ENCODE peak calls at places on chromosomes 1 and 21, in nine cellular contexts. H is fibroblast of lung; D is brain microvascular endothelial cell; Q is testis; O is lower lobe of right lung; B is uterus; U is tibial artery; Z is colonic mucosa; G is CD8-positive, alpha-beta T cell. X is an unnamed sample. For H3K27me3, the result is how much of the 10 kb centered on the place peaks cover.

GRCh38 chr1:87243573-87243972 is 85.1 kb upstream of the LMO4 start:
- DNase-seq in H (peak), D (peak), Q (no peak), O (no peak), B (no peak), U (no peak), Z (no peak), G (no peak), X (no peak)

GRCh38 chr1:204563324-204563723 is 47.1 kb downstream of the MDM4 start:
- DNase-seq in H (no peak), D (no peak), Q (no peak), O (no peak), B (no peak), U (no peak), Z (no peak), G (no peak), X (no peak)

GRCh38 chr1:227567256-227567655 is 3.9 kb downstream of the ZNF678 start:
- DNase-seq in H (no peak), D (no peak), Q (no peak), O (no peak), B (no peak), U (no peak), Z (no peak), G (no peak), X (no peak)

GRCh38 chr1:41380979-41381690 is 19.9 kb downstream of the FOXO6 start:
- DNase-seq in H (no peak), D (no peak), Q (peak), O (no peak), B (peak), U (peak), Z (peak), G (peak), X (no peak)

GRCh38 chr1:52026278-52026677 is 7.3 kb downstream of the KTI12 start:
- DNase-seq in H (no peak), D (no peak), Q (no peak), O (no peak), B (no peak), U (no peak), Z (no peak), G (no peak), X (no peak)

GRCh38 chr21:45887788-45888187 is 93.8 kb upstream of the COL6A1 start:
- DNase-seq in H (no peak), D (no peak), Q (no peak), O (no peak), B (no peak), U (no peak), Z (no peak), G (no peak), X (peak)

GRCh38 chr1:45009956-45010854 is 919 bp downstream of the HECTD3 start:
- DNase-seq in H (no peak), D (no peak), Q (no peak), O (peak), B (no peak), U (no peak), Z (peak), G (peak), X (no peak)

GRCh38 chr1:200150721-200151120 is 123.2 kb downstream of the NR5A2 start:
- DNase-seq in H (peak), D (peak), Q (no peak), O (peak), B (no peak), U (no peak), Z (no peak), G (no peak), X (no peak)

GRCh38 chr1:204647114-204647804 is 38.3 kb downstream of the LRRN2 start:
- DNase-seq in H (peak), D (peak), Q (peak), O (no peak), B (no peak), U (no peak), Z (peak), G (no peak), X (no peak)

GRCh38 chr1:39346876-39347275 is 142.4 kb downstream of the MACF1 start:
- DNase-seq in H (no peak), D (no peak), Q (no peak), O (no peak), B (no peak), U (no peak), Z (no peak), G (no peak), X (no peak)
- H3K27me3 ChIP-seq in H (under half), D (under half), Q (under half), O (under half), B (under half), U (under half), Z (under half), G (under half), X (under half)

GRCh38 chr1:6207075-6207885 is 1.4 kb downstream of the RNF207 start:
- DNase-seq in H (no peak), D (no peak), Q (no peak), O (peak), B (no peak), U (no peak), Z (no peak), G (no peak), X (no peak)

GRCh38 chr1:6208723-6209660 is 3.1 kb downstream of the RNF207 start:
- DNase-seq in H (peak), D (no peak), Q (peak), O (peak), B (no peak), U (no peak), Z (peak), G (no peak), X (no peak)

GRCh38 chr1:6205849-6206845 is at the start of gene RNF207:
- DNase-seq in H (peak), D (peak), Q (peak), O (peak), B (peak), U (no peak), Z (peak), G (peak), X (peak)

GRCh38 chr1:6209661-6210605 is 4.0 kb downstream of the RNF207 start:
- DNase-seq in H (no peak), D (no peak), Q (no peak), O (no peak), B (no peak), U (no peak), Z (peak), G (no peak), X (no peak)

GRCh38 chr1:6207921-6208320 is 2.0 kb downstream of the RNF207 start:
- DNase-seq in H (no peak), D (no peak), Q (no peak), O (no peak), B (no peak), U (no peak), Z (no peak), G (no peak), X (no peak)
- H3K4me3 ChIP-seq in H (no peak), D (no peak), Q (no peak), O (no peak), B (no peak), U (no peak), Z (no peak), G (no peak), X (no peak)

GRCh38 chr1:27522860-27523665 is 33.1 kb upstream of the WASF2 start:
- DNase-seq in H (peak), D (no peak), Q (peak), O (no peak), B (peak), U (peak), Z (no peak), G (peak), X (no peak)
- H3K27ac ChIP-seq in H (no peak), D (no peak), Q (peak), O (peak), B (peak), U (peak), Z (no peak), G (peak), X (peak)

DNA sequence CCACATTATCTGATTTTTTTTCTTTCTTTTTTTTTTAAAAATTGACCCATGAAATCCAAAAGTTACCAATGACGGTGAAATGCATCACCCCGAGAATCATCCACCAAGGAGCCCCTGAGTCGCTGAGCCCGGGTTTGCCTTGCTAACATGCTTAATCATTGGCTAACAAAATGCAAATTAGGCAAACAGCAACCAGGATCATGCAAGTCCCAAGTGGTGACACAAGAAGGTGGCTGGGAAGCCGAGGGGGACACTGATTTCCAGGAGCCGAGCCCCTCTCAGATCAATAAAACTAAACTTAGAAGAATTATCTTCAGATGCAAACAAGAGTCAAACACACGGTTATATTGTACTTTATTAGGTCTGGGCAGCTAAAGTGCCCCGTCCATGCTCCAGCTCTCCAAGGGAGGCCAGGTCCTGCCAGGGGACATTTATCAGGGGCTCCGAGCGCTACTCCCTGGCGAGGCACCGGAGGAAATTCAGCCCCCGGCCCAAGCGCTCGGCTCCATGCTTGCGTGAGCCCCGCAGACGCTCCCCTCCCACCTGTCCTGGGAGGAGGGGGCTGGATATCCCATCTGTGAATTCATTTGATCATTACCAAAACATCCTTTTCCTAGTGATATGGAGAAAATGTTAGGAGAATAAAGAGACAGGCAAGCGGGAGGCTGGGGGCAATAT is 154.1 kb downstream of the NPHP4 start:
- DNase-seq in H (no peak), D (no peak), Q (no peak), O (no peak), B (no peak), U (no peak), Z (no peak), G (no peak), X (no peak)
- H3K27me3 ChIP-seq in H (under half), D (under half), Q (under half), O (under half), B (under half), U (under half), Z (under half), G (under half), X (under half)

GRCh38 chr1:16720403-16721223 is 19.7 kb upstream of the RNU1-4 start:
- DNase-seq in H (no peak), D (no peak), Q (peak), O (no peak), B (no peak), U (no peak), Z (no peak), G (no peak), X (peak)
- H3K4me3 ChIP-seq in H (no peak), D (no peak), Q (no peak), O (no peak), B (no peak), U (no peak), Z (no peak), G (no peak), X (no peak)

DNA sequence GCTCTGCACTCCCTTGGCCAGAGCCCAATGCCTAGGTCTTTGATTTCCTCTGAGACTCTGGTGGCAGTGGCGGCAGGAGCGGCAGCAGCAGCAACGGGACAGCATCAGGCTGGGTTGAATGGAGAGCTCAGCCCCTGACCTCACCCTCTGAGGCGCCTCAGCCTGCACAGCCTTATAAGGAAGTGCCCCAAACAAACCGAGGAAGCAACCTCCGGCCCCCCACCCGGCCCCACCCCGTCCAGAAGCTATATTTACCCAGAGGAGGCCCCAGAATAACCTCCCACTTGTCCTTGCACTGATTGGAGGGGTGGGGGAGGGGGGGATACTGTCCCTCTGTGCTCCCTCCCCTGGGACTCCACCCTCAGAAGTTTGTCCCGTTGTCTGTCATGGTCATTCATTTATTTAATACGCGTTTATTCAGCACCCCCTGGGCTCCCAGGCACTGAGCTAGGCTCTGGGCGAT is 12.2 kb downstream of the NES start:
- DNase-seq in H (peak), D (no peak), Q (peak), O (no peak), B (peak), U (peak), Z (peak), G (no peak), X (no peak)
- H3K27ac ChIP-seq in H (peak), D (no peak), Q (peak), O (peak), B (peak), U (peak), Z (peak), G (no peak), X (no peak)

GRCh38 chr1:25643962-25644361 is 27.4 kb downstream of the MAN1C1 start:
- DNase-seq in H (no peak), D (no peak), Q (no peak), O (no peak), B (no peak), U (no peak), Z (no peak), G (no peak), X (no peak)
- H3K27me3 ChIP-seq in H (under half), D (under half), Q (under half), O (under half), B (under half), U (under half), Z (under half), G (under half), X (under half)

GRCh38 chr1:54996359-54996868 is 2.3 kb upstream of the BSND start:
- DNase-seq in H (peak), D (peak), Q (peak), O (peak), B (peak), U (peak), Z (peak), G (peak), X (peak)
- H3K4me3 ChIP-seq in H (no peak), D (peak), Q (peak), O (no peak), B (no peak), U (no peak), Z (no peak), G (peak), X (no peak)

GRCh38 chr1:76862447-76862846 is 4.8 kb upstream of the ST6GALNAC5 start:
- DNase-seq in H (peak), D (peak), Q (no peak), O (no peak), B (no peak), U (no peak), Z (no peak), G (no peak), X (no peak)
- H3K27ac ChIP-seq in H (no peak), D (no peak), Q (no peak), O (no peak), B (no peak), U (no peak), Z (no peak), G (no peak), X (no peak)

X was measured in RWPE2.